ENCODE peak calls at places on chromosomes 3 and 15, in ten cellular contexts. Y is effector memory CD8-positive, alpha-beta T cell; R is OCI-M1; H is CD4-positive, CD25-positive, alpha-beta regulatory T cell; Q is T-helper 9 cell; U is HFF-Myc; G is activated T-cell treated with anti-CD3 and anti-CD28 coated beads for 1 hour; X is MV-4-11; T is NCI-H2171 treated with DMSO at 0.1 percent for 48 hours; C is posterior cingulate gyrus. O is an unnamed sample.

GRCh38 chr15:65414841-65415621 is 7.7 kb downstream of the IGDCC4 start:
- DNase-seq in Y (no peak), R (no peak), H (no peak), Q (no peak), U (no peak), G (no peak), X (no peak), T (peak), C (peak), O (peak)

GRCh38 chr3:66561374-66561773 is 60.6 kb upstream of the LRIG1 start:
- DNase-seq in Y (no peak), R (no peak), H (no peak), Q (no peak), U (no peak), G (no peak), X (no peak), T (no peak), C (no peak), O (no peak)

GRCh38 chr15:61621146-61621545 is 392.0 kb upstream of the RORA start:
- DNase-seq in Y (no peak), R (peak), H (no peak), Q (no peak), U (no peak), G (no peak), X (no peak), T (peak), C (peak), O (no peak)

GRCh38 chr3:65305836-65306235 is 618.0 kb upstream of the ADAMTS9 start:
- DNase-seq in Y (no peak), R (no peak), H (no peak), Q (no peak), U (no peak), G (no peak), X (no peak), T (no peak), C (no peak), O (no peak)

GRCh38 chr3:44478606-44479094 is 1.2 kb upstream of the ZNF445 start:
- DNase-seq in Y (no peak), R (no peak), H (no peak), Q (no peak), U (no peak), G (no peak), X (no peak), T (no peak), C (no peak), O (no peak)

GRCh38 chr15:48437178-48437577 is 105.9 kb downstream of the DUT start:
- DNase-seq in Y (no peak), R (no peak), H (no peak), Q (no peak), U (no peak), G (no peak), X (no peak), T (no peak), C (no peak), O (no peak)

GRCh38 chr15:43794269-43795037 is 2.3 kb downstream of the SERF2 start:
- DNase-seq in Y (no peak), R (no peak), H (no peak), Q (no peak), U (no peak), G (no peak), X (no peak), T (no peak), C (no peak), O (no peak)

GRCh38 chr3:143531101-143531500 is 317.2 kb downstream of the SLC9A9 start:
- DNase-seq in Y (no peak), R (no peak), H (no peak), Q (no peak), U (no peak), G (no peak), X (no peak), T (no peak), C (no peak), O (no peak)

GRCh38 chr3:123290962-123291361 is 89.2 kb downstream of the SEC22A start:
- DNase-seq in Y (no peak), R (no peak), H (no peak), Q (no peak), U (no peak), G (no peak), X (no peak), T (no peak), C (no peak), O (no peak)